ENCODE peak calls at places on chromosome 5, in five cellular contexts. One of them, this sample, is unnamed.

GRCh38 chr5:62779010-62779422 is 200.4 kb downstream of the LRRC70 start:
- DNase-seq in GM23248: peak; percentile 81
- DNase-seq in neural progenitor cell: peak; percentile 84
- DNase-seq in PC-3: peak; percentile 64
- DNase-seq in GM23338: peak; percentile 92
- DNase-seq in this sample: peak; percentile 66

GRCh38 chr5:53501054-53501453 is 20.6 kb downstream of the FST start:
- DNase-seq in PC-3: no peak
- DNase-seq in GM23248: no peak
- DNase-seq in GM23338: no peak
- DNase-seq in neural progenitor cell: peak; percentile 23
- DNase-seq in this sample: no peak

GRCh38 chr5:150358261-150359095 is 981 bp downstream of the TCOF1 start:
- DNase-seq in PC-3: peak; percentile 28
- DNase-seq in neural progenitor cell: no peak
- DNase-seq in GM23248: peak; percentile 23
- DNase-seq in GM23338: peak; percentile 32
- DNase-seq in this sample: no peak

GRCh38 chr5:161009194-161009593 is 157.2 kb upstream of the ATP10B start:
- DNase-seq in PC-3: no peak
- DNase-seq in GM23248: no peak
- DNase-seq in GM23338: peak; percentile 45
- DNase-seq in neural progenitor cell: peak; percentile 19
- DNase-seq in this sample: no peak

GRCh38 chr5:107092695-107093094 is 578.0 kb downstream of the EFNA5 start:
- DNase-seq in GM23338: no peak
- DNase-seq in PC-3: peak; percentile 59
- DNase-seq in GM23248: no peak
- DNase-seq in neural progenitor cell: no peak
- DNase-seq in this sample: no peak

GRCh38 chr5:61575103-61575502 is 243.0 kb downstream of the ZSWIM6 start:
- DNase-seq in PC-3: peak; percentile 16
- DNase-seq in neural progenitor cell: peak; percentile 34
- DNase-seq in GM23338: no peak
- DNase-seq in GM23248: peak; percentile 69
- DNase-seq in this sample: no peak

GRCh38 chr5:148846930-148847329 is 20.5 kb downstream of the ADRB2 start:
- DNase-seq in neural progenitor cell: no peak
- DNase-seq in PC-3: peak; percentile 63
- DNase-seq in GM23338: no peak
- DNase-seq in GM23248: peak; percentile 47
- DNase-seq in this sample: no peak

GRCh38 chr5:68730220-68731010 is 363.4 kb upstream of the SLC30A5 start:
- DNase-seq in GM23338: no peak
- DNase-seq in neural progenitor cell: no peak
- DNase-seq in PC-3: no peak
- DNase-seq in GM23248: peak; percentile 90
- DNase-seq in this sample: no peak

GRCh38 chr5:174510771-174511453 is 213.5 kb upstream of the MSX2 start:
- DNase-seq in GM23338: no peak
- DNase-seq in GM23248: no peak
- DNase-seq in neural progenitor cell: no peak
- DNase-seq in PC-3: no peak
- DNase-seq in this sample: no peak

GRCh38 chr5:97550818-97551217 is 367.8 kb upstream of the RIOK2 start:
- DNase-seq in GM23338: no peak
- DNase-seq in GM23248: no peak
- DNase-seq in PC-3: no peak
- DNase-seq in neural progenitor cell: no peak
- DNase-seq in this sample: no peak

GRCh38 chr5:91123896-91124295 is 259.2 kb downstream of the ARRDC3 start:
- DNase-seq in GM23248: peak; percentile 47
- DNase-seq in neural progenitor cell: no peak
- DNase-seq in PC-3: no peak
- DNase-seq in GM23338: no peak
- DNase-seq in this sample: no peak

GRCh38 chr5:4551034-4551433 is 589.1 kb upstream of the ADAMTS16 start:
- DNase-seq in PC-3: no peak
- DNase-seq in GM23248: no peak
- DNase-seq in neural progenitor cell: no peak
- DNase-seq in GM23338: no peak
- DNase-seq in this sample: no peak

GRCh38 chr5:82225525-82226172 is 52.5 kb downstream of the RPS23 start:
- DNase-seq in PC-3: peak; percentile 80
- DNase-seq in GM23338: peak; percentile 84
- DNase-seq in GM23248: peak; percentile 61
- DNase-seq in neural progenitor cell: peak; percentile 72
- DNase-seq in this sample: peak; percentile 61

GRCh38 chr5:102307232-102307631 is 11.1 kb upstream of the SLCO4C1 start:
- DNase-seq in GM23338: no peak
- DNase-seq in neural progenitor cell: no peak
- DNase-seq in GM23248: no peak
- DNase-seq in PC-3: no peak
- DNase-seq in this sample: peak; percentile 72

GRCh38 chr5:41510176-41510831 is at the start of gene PLCXD3:
- DNase-seq in GM23338: peak; percentile 61
- DNase-seq in GM23248: peak; percentile 48
- DNase-seq in neural progenitor cell: peak; percentile 74
- DNase-seq in PC-3: peak; percentile 58
- DNase-seq in this sample: no peak

GRCh38 chr5:111394580-111394979 is 117.8 kb downstream of the STARD4 start:
- DNase-seq in GM23338: no peak
- DNase-seq in PC-3: peak; percentile 30
- DNase-seq in GM23248: peak; percentile 87
- DNase-seq in neural progenitor cell: no peak
- DNase-seq in this sample: no peak

GRCh38 chr5:42377496-42377895 is 45.7 kb upstream of the GHR start:
- DNase-seq in PC-3: peak; percentile 75
- DNase-seq in GM23338: peak; percentile 3
- DNase-seq in GM23248: no peak
- DNase-seq in neural progenitor cell: no peak
- DNase-seq in this sample: no peak

GRCh38 chr5:137794863-137795262 is 40.7 kb upstream of the HNRNPA0 start:
- DNase-seq in PC-3: no peak
- DNase-seq in GM23338: peak; percentile 63
- DNase-seq in neural progenitor cell: no peak
- DNase-seq in GM23248: no peak
- DNase-seq in this sample: no peak

GRCh38 chr5:128534729-128535128 is 3.3 kb downstream of the FBN2 start:
- DNase-seq in GM23338: no peak
- DNase-seq in GM23248: peak; percentile 23
- DNase-seq in PC-3: peak; percentile 65
- DNase-seq in neural progenitor cell: no peak
- DNase-seq in this sample: no peak

GRCh38 chr5:1785984-1786383 is 13.7 kb downstream of the MRPL36 start:
- DNase-seq in neural progenitor cell: no peak
- DNase-seq in GM23338: no peak
- DNase-seq in PC-3: no peak
- DNase-seq in GM23248: no peak
- DNase-seq in this sample: no peak

GRCh38 chr5:1063661-1064382 is 48.0 kb downstream of the SLC12A7 start:
- DNase-seq in neural progenitor cell: no peak
- DNase-seq in PC-3: no peak
- DNase-seq in GM23338: no peak
- DNase-seq in GM23248: no peak
- DNase-seq in this sample: no peak

GRCh38 chr5:107696071-107696470 is 25.3 kb upstream of the EFNA5 start:
- DNase-seq in PC-3: no peak
- DNase-seq in GM23338: peak; percentile 87
- DNase-seq in neural progenitor cell: peak; percentile 87
- DNase-seq in GM23248: no peak
- DNase-seq in this sample: no peak

GRCh38 chr5:57537831-57538230 is 55.2 kb upstream of the ACTBL2 start:
- DNase-seq in PC-3: no peak
- DNase-seq in GM23248: peak; percentile 22
- DNase-seq in GM23338: no peak
- DNase-seq in neural progenitor cell: no peak
- DNase-seq in this sample: no peak

GRCh38 chr5:61884242-61884855 is 421.7 kb upstream of the KIF2A start:
- DNase-seq in PC-3: no peak
- DNase-seq in GM23338: no peak
- DNase-seq in neural progenitor cell: no peak
- DNase-seq in GM23248: no peak
- DNase-seq in this sample: no peak

GRCh38 chr5:139569276-139569955 is 8.3 kb downstream of the UBE2D2 start:
- DNase-seq in GM23338: no peak
- DNase-seq in PC-3: no peak
- DNase-seq in GM23248: peak; percentile 58
- DNase-seq in neural progenitor cell: no peak
- DNase-seq in this sample: no peak

GRCh38 chr5:140221697-140222223 is 46.8 kb downstream of the CYSTM1 start:
- DNase-seq in GM23248: peak; percentile 93
- DNase-seq in PC-3: peak; percentile 80
- DNase-seq in neural progenitor cell: no peak
- DNase-seq in GM23338: no peak
- DNase-seq in this sample: peak; percentile 41

GRCh38 chr5:143244990-143245389 is 158.5 kb downstream of the NR3C1 start:
- DNase-seq in PC-3: peak; percentile 9
- DNase-seq in neural progenitor cell: no peak
- DNase-seq in GM23338: no peak
- DNase-seq in GM23248: peak; percentile 30
- DNase-seq in this sample: no peak

GRCh38 chr5:163861670-163862069 is 356.3 kb downstream of the MAT2B start:
- DNase-seq in GM23338: no peak
- DNase-seq in GM23248: no peak
- DNase-seq in PC-3: no peak
- DNase-seq in neural progenitor cell: no peak
- DNase-seq in this sample: no peak

GRCh38 chr5:120942551-120942950 is 478.5 kb downstream of the PRR16 start:
- DNase-seq in GM23338: peak; percentile 60
- DNase-seq in PC-3: no peak
- DNase-seq in neural progenitor cell: no peak
- DNase-seq in GM23248: peak; percentile 43
- DNase-seq in this sample: no peak

GRCh38 chr5:111379391-111379816 is 132.9 kb downstream of the STARD4 start:
- DNase-seq in PC-3: no peak
- DNase-seq in GM23338: no peak
- DNase-seq in neural progenitor cell: no peak
- DNase-seq in GM23248: no peak
- DNase-seq in this sample: no peak

GRCh38 chr5:112338681-112339337 is 80.3 kb downstream of the EPB41L4A start:
- DNase-seq in GM23338: no peak
- DNase-seq in neural progenitor cell: no peak
- DNase-seq in PC-3: peak; percentile 15
- DNase-seq in GM23248: peak; percentile 62
- DNase-seq in this sample: no peak

GRCh38 chr5:165809914-165810313 is 2304.5 kb downstream of the MAT2B start:
- DNase-seq in neural progenitor cell: no peak
- DNase-seq in GM23248: no peak
- DNase-seq in PC-3: no peak
- DNase-seq in GM23338: no peak
- DNase-seq in this sample: no peak

GRCh38 chr5:38808666-38809343 is 37.0 kb upstream of the OSMR start:
- DNase-seq in PC-3: no peak
- DNase-seq in GM23248: peak; percentile 16
- DNase-seq in GM23338: no peak
- DNase-seq in neural progenitor cell: no peak
- DNase-seq in this sample: no peak

GRCh38 chr5:158923799-158924551 is 175.7 kb downstream of the EBF1 start:
- DNase-seq in GM23248: no peak
- DNase-seq in neural progenitor cell: no peak
- DNase-seq in PC-3: no peak
- DNase-seq in GM23338: peak; percentile 8
- DNase-seq in this sample: no peak

GRCh38 chr5:141039061-141039460 is 12.1 kb upstream of the PCDHB1 start:
- DNase-seq in neural progenitor cell: no peak
- DNase-seq in GM23338: no peak
- DNase-seq in PC-3: no peak
- DNase-seq in GM23248: no peak
- DNase-seq in this sample: no peak

GRCh38 chr5:160315968-160316367 is 3.6 kb upstream of the CCNJL start:
- DNase-seq in GM23338: no peak
- DNase-seq in GM23248: no peak
- DNase-seq in PC-3: peak; percentile 98
- DNase-seq in neural progenitor cell: no peak
- DNase-seq in this sample: peak; percentile 63

GRCh38 chr5:171492781-171493180 is 73.3 kb downstream of the FGF18 start:
- DNase-seq in GM23248: peak; percentile 27
- DNase-seq in neural progenitor cell: no peak
- DNase-seq in GM23338: peak; percentile 55
- DNase-seq in PC-3: no peak
- DNase-seq in this sample: no peak

GRCh38 chr5:51109786-51110410 is 273.4 kb upstream of the ISL1 start:
- DNase-seq in neural progenitor cell: no peak
- DNase-seq in GM23338: no peak
- DNase-seq in GM23248: no peak
- DNase-seq in PC-3: no peak
- DNase-seq in this sample: no peak

GRCh38 chr5:129724222-129724621 is 23.7 kb upstream of the MINAR2 start:
- DNase-seq in GM23248: no peak
- DNase-seq in neural progenitor cell: peak; percentile 37
- DNase-seq in PC-3: no peak
- DNase-seq in GM23338: peak; percentile 69
- DNase-seq in this sample: no peak
- H3K4me3 ChIP-seq in GM23248: no peak overlapping the region
- H3K4me3 ChIP-seq in neural progenitor cell: no peak overlapping the region
- H3K4me3 ChIP-seq in PC-3: no peak overlapping the region
- H3K4me3 ChIP-seq in GM23338: peak overlapping the region; percentile 19
- H3K4me3 ChIP-seq in this sample: no peak overlapping the region

DNA sequence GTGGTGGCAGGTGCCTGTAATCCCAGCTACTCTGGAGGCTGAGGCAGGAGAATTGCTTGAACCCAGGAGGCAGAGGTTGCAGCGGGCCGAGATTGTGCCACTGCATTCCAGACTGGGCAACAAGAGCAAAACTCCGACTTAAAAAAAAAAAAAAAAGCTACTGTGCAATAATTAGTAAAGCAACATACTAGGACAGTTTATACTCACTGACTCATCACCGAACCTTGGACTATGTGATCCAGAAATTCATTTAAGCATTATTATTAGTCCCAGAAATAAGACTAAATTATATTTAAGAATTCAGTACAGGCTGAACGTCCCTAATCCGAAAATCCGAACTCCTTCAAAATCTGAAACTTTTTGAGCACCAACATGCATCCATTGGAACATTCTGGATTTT is 37.8 kb downstream of the GOLPH3 start:
- DNase-seq in GM23248: peak; percentile 61
- DNase-seq in GM23338: no peak
- DNase-seq in neural progenitor cell: no peak
- DNase-seq in PC-3: no peak
- DNase-seq in this sample: no peak
- H3F3A ChIP-seq in GM23248: peaks cover 15% of the 10 kb centered on the region
- H3F3A ChIP-seq in GM23338: no peaks in the 10 kb centered on the region
- H3F3A ChIP-seq in neural progenitor cell: no peaks in the 10 kb centered on the region
- H3F3A ChIP-seq in PC-3: no peaks in the 10 kb centered on the region
- H3F3A ChIP-seq in this sample: no peaks in the 10 kb centered on the region

GRCh38 chr5:95285406-95285761 is 490 bp upstream of the MCTP1 start:
- DNase-seq in neural progenitor cell: peak; percentile 53
- DNase-seq in PC-3: no peak
- DNase-seq in GM23248: no peak
- DNase-seq in GM23338: peak; percentile 45
- DNase-seq in this sample: no peak
- TF ChIP-seq EZH2 in neural progenitor cell: no peak
- TF ChIP-seq EZH2 in PC-3: no peak
- TF ChIP-seq EZH2 in GM23248: peak; percentile 85
- TF ChIP-seq EZH2 in GM23338: peak; percentile 59
- TF ChIP-seq EZH2 in this sample: no peak

GRCh38 chr5:6634788-6635430 is 1.7 kb downstream of the SRD5A1 start:
- DNase-seq in GM23248: peak; percentile 24
- DNase-seq in neural progenitor cell: no peak
- DNase-seq in PC-3: peak; percentile 57
- DNase-seq in GM23338: no peak
- DNase-seq in this sample: no peak
- H3K4me3 ChIP-seq in GM23248: peak overlapping the region; percentile 82
- H3K4me3 ChIP-seq in neural progenitor cell: peak overlapping the region; percentile 71
- H3K4me3 ChIP-seq in PC-3: peak overlapping the region; percentile 77
- H3K4me3 ChIP-seq in GM23338: peak overlapping the region; percentile 97
- H3K4me3 ChIP-seq in this sample: no peak overlapping the region

This sample was measured in MM.1S.